ENCODE peak calls at places on chromosomes 12 and 14, in five cellular contexts. H, Q, P, C and S are unnamed samples. For H3K9me3, the result is how much of the 10 kb centered on the place peaks cover.

GRCh38 chr12:19129486-19130223 is at the start of gene PLEKHA5:
- DNase-seq in C (no peak), H (peak), Q (peak), P (peak), S (peak)

GRCh38 chr14:48568688-48569087 is 893.3 kb upstream of the MDGA2 start:
- DNase-seq in C (no peak), P (no peak), H (no peak), Q (no peak), S (no peak)

GRCh38 chr12:119528241-119528640 is 65.3 kb upstream of the TMEM233 start:
- DNase-seq in H (no peak), Q (no peak), P (no peak), C (no peak), S (no peak)

GRCh38 chr12:119695034-119695433 is 27.1 kb downstream of the PRKAB1 start:
- DNase-seq in C (no peak), H (no peak), Q (no peak), P (no peak), S (no peak)

GRCh38 chr12:102107970-102108369 is 11.9 kb downstream of the NUP37 start:
- DNase-seq in Q (peak), P (no peak), H (no peak), C (no peak), S (no peak)

GRCh38 chr14:99566009-99566389 is 38.0 kb downstream of the CCDC85C start:
- DNase-seq in Q (no peak), C (no peak), P (no peak), H (no peak), S (peak)

GRCh38 chr12:14384783-14385638 is 19.5 kb downstream of the ATF7IP start:
- DNase-seq in Q (peak), C (peak), P (peak), H (peak), S (no peak)

GRCh38 chr12:104504151-104504550 is 47.4 kb downstream of the CHST11 start:
- DNase-seq in Q (no peak), C (no peak), P (no peak), H (no peak), S (no peak)

GRCh38 chr12:109307051-109307450 is 2.0 kb downstream of the FOXN4 start:
- DNase-seq in Q (no peak), H (no peak), C (no peak), P (no peak), S (no peak)

GRCh38 chr12:62267026-62267425 is 6.8 kb downstream of the USP15 start:
- DNase-seq in Q (no peak), H (no peak), C (no peak), P (no peak), S (no peak)

GRCh38 chr14:53523226-53523625 is 370.1 kb upstream of the DDHD1 start:
- DNase-seq in Q (no peak), C (no peak), H (no peak), P (no peak), S (peak)

GRCh38 chr12:46677749-46678148 is 148.0 kb downstream of the SLC38A4 start:
- DNase-seq in H (no peak), P (no peak), C (no peak), Q (peak), S (no peak)

DNA sequence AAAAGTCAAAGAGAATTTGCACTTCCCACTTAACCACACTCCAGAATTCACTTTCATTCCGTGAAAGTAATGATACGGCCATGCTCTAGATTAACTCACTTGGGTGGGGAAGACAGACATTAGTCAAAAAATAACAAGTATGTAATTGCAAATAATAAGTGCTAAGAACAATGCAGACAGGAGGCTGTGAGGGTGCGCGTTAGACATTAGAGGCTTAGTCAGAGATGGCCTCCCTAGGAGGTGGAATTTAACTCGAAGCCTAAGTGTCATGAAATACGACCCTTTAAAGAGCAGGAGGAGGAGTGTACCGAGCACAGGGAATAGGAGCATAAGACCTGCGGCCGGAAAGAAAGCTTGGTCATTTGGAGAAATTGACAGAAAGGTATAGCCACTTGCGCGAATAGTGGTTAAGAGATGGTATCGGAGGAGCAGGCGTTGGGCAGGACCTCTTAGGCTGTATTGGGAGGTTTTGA is 628 bp downstream of the SNRPF start:
- DNase-seq in H (no peak), C (no peak), P (no peak), Q (no peak), S (no peak)
- H3K4me3 ChIP-seq in H (peak), C (peak), P (peak), Q (peak), S (peak)

GRCh38 chr14:97916669-97917068 is 1119.5 kb downstream of the VRK1 start:
- DNase-seq in C (no peak), P (no peak), Q (no peak), H (no peak), S (no peak)
- H3K9me3 ChIP-seq in C (under half), P (half or more), Q (under half), H (under half), S (under half)

DNA sequence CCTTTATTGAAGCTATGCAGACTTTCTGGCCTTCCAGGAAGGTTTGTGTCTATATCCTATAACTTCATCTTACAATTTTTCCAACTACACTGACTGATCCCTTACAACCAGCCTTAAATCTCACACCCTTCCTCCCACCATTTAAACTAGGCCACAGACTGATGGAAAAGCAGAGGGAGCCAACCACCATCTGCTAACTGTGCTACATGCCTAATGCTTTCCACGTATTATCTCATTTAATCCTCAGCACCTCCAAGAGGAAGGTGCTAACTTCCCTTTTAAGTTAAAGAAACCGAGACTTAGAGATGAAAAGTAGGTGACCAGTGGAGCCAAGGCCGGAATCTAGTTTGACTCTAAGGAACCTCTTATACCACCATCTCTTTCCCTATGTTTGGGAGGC is 22.7 kb upstream of the BLTP3B start:
- DNase-seq in P (no peak), Q (no peak), H (no peak), C (no peak), S (no peak)
- H3K4me3 ChIP-seq in P (no peak), Q (no peak), H (no peak), C (no peak), S (no peak)

DNA sequence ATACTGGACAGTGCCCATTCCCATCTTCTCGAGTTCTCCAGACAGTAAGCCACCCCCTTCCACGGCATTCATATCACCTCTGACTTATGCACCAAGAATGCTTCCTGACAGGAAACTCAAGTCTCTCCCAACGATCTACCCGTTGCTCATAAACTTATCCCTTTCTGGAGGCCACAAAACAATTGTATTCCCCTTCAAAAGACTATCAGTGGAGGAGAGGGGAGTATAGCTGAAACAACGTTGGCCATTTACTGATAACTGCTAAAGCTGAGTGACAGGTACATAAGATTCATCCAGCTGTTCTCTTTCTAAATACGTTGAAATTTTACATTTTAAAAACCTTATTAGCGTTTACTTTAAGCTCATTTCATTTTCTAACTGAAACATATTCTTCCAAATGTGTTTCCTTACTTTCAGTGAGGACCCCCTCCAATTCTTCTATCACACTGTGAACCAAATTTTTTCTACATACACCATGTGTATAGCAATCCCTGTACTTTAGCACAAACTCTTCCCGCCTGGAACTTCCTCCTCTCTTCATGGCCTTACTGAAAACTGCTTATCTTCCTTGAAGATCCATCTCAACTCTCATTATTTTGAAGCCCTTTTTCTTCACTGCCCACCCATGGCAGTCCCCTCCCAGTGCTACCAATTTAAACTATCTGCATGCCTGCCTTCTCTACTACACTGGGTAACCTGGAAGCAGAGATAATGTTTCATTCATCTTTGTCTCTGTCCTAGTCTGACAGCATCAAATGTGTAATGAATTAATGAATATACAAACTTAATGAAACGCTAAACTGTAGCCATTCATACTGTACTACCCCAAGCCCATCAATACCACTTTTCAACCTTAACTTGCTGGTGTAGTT is 28.8 kb downstream of the ATXN2 start:
- DNase-seq in P (peak), H (no peak), C (no peak), Q (no peak), S (peak)
- H3K9me3 ChIP-seq in P (under half), H (under half), C (under half), Q (under half), S (under half)

DNA sequence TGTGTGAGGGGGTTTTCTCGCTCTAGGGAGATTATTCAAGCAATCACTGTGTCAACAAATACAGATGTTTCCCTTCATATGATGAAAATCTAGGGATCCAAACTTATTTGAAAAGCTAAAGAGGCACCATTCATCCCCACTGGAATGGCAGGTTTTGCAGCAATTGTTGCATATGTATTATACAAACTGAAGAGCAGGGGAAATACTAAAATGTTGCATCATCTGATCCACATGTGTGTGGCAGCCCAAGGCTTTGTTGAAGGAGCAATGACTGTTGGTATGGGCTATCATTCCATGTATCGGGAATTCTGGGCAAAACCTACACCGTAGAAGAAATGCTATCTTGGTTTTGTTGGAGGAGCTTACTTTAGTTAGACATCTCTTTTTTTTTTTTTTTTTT is 4.1 kb upstream of the PRPF40B start:
- DNase-seq in H (no peak), P (no peak), Q (no peak), C (no peak), S (no peak)
- H3K4me3 ChIP-seq in H (no peak), P (no peak), Q (no peak), C (no peak), S (no peak)

DNA sequence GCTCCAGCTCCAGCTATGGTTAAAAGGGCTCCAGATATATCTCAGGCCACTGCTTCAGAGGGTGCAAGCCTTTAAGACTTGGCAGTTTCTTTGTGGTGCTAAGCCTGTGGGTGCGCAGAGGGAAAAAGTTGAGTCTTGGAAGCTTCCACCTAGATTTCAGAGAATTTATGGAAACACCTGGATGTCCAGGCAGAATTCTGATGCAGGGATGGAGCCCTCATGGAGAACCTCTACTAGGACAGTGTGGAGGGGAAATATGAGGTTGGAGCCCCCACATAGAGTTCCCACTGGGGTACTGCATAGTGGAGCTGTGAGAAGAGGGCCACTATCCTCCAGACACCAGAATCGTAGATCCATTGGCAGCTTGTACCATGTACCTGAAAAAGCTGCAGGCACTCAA is 69.9 kb downstream of the SDR9C7 start:
- DNase-seq in C (no peak), Q (no peak), P (no peak), H (no peak), S (no peak)
- H3K9me3 ChIP-seq in C (under half), Q (under half), P (under half), H (under half), S (half or more)

GRCh38 chr14:32808574-32809098 is 130.0 kb upstream of the NPAS3 start:
- DNase-seq in P (no peak), Q (no peak), C (no peak), H (no peak), S (peak)
- H3K4me3 ChIP-seq in P (no peak), Q (no peak), C (no peak), H (no peak), S (no peak)

GRCh38 chr14:29757711-29758233 is 169.9 kb downstream of the PRKD1 start:
- DNase-seq in Q (no peak), C (no peak), H (no peak), P (no peak), S (no peak)

GRCh38 chr14:29759521-29760340 is 167.9 kb downstream of the PRKD1 start:
- DNase-seq in P (no peak), C (no peak), H (no peak), Q (no peak), S (no peak)

DNA sequence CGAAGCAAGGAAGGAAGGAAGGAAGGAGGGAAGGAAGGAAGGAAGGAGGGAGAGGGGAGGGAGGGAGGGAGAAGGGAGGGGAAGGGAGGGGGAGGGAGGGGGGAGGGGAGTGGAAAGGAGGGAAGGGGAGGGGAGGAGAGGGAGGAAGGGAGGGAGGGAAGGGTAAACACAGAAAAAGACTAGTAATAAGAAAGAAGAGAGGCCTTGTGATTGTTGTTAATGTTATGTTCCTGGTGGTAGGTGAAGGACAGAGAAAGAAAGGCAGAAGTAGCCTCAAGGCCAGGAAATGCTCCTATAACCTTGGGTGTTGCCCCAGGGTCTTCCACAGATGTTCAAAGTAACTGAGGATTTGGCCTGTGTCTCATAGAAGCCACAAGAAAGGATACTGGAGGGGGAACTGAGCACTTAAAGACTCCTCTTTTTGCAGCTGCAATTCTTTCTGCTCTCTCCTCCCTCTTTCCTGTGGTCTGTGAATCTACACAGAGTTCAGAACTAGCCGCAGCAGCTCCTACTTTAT is 164.2 kb downstream of the PRKD1 start:
- DNase-seq in C (no peak), P (no peak), Q (no peak), H (no peak), S (no peak)
- H3K9me3 ChIP-seq in C (under half), P (under half), Q (under half), H (under half), S (under half)

GRCh38 chr12:107164392-107164791 is 71.0 kb upstream of the CRY1 start:
- DNase-seq in Q (no peak), H (no peak), C (no peak), P (no peak), S (no peak)

GRCh38 chr12:107165581-107165980 is 72.2 kb upstream of the CRY1 start:
- DNase-seq in C (no peak), H (no peak), Q (no peak), P (no peak), S (no peak)

GRCh38 chr12:107163413-107163812 is 70.1 kb upstream of the CRY1 start:
- DNase-seq in H (no peak), P (no peak), Q (no peak), C (no peak), S (no peak)

GRCh38 chr12:107169200-107169599 is 75.9 kb upstream of the CRY1 start:
- DNase-seq in C (no peak), P (no peak), Q (no peak), H (no peak), S (no peak)

DNA sequence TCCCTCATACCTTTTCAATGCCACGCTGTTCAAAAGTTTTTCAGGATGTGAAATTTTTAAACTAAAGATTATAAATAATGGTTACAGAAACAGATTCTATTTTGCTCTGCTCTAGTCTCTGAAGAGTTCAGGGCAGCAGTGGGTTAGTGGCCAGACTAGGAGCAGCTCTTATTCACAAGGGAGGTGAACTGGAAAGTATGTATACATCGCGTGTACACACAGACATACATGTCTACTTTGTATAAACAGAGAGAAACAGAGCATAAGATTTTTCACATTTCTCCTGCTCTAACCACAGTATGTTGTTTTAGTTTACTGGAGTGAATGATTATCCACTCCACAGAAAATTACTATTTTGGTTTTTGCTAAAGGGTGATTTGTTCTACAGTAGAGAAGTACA is 74.4 kb upstream of the CRY1 start:
- DNase-seq in Q (no peak), H (no peak), C (no peak), P (peak), S (no peak)
- H3K4me3 ChIP-seq in Q (no peak), H (no peak), C (no peak), P (no peak), S (no peak)